ENCODE peak calls at places on chromosomes 3 and 15, in seven cellular contexts. Y, A, X, U, Q, O and R are unnamed samples.

GRCh38 chr3:23923786-23924185 is 6.9 kb downstream of the RPL15 start:
- DNase-seq in Y (peak), A (no peak), X (no peak), U (no peak), Q (no peak), O (no peak), R (no peak)

GRCh38 chr3:174397848-174398247 is 461.3 kb upstream of the NAALADL2 start:
- DNase-seq in Y (peak), A (peak), X (no peak), U (no peak), Q (peak), O (no peak), R (peak)

GRCh38 chr3:29693863-29694262 is 413.0 kb downstream of the RBMS3 start:
- DNase-seq in Y (peak), A (peak), X (peak), U (peak), Q (peak), O (no peak), R (peak)

GRCh38 chr15:80310776-80311175 is 58.8 kb upstream of the CTXND1 start:
- DNase-seq in Y (no peak), A (no peak), X (no peak), U (no peak), Q (no peak), O (no peak), R (no peak)

GRCh38 chr3:145145461-145145860 is 1015.5 kb downstream of the PLOD2 start:
- DNase-seq in Y (no peak), A (no peak), X (no peak), U (no peak), Q (peak), O (no peak), R (no peak)

GRCh38 chr3:50272911-50273688 is 4.2 kb downstream of the SEMA3B start:
- DNase-seq in Y (peak), A (peak), X (peak), U (peak), Q (peak), O (peak), R (peak)

GRCh38 chr3:62570888-62571287 is 197.5 kb upstream of the FEZF2 start:
- DNase-seq in Y (no peak), A (no peak), X (no peak), U (no peak), Q (no peak), O (no peak), R (no peak)

GRCh38 chr15:101451192-101451799 is 38.2 kb downstream of the PCSK6 start:
- DNase-seq in Y (no peak), A (no peak), X (no peak), U (no peak), Q (peak), O (no peak), R (peak)

GRCh38 chr15:88274534-88275460 is 18.3 kb upstream of the NTRK3 start:
- DNase-seq in Y (peak), A (peak), X (peak), U (peak), Q (peak), O (peak), R (peak)

GRCh38 chr3:61903931-61904657 is 342.7 kb downstream of the PTPRG start:
- DNase-seq in Y (peak), A (no peak), X (no peak), U (no peak), Q (peak), O (no peak), R (no peak)

GRCh38 chr3:178259703-178260102 is 276.5 kb upstream of the KCNMB2 start:
- DNase-seq in Y (no peak), A (no peak), X (no peak), U (no peak), Q (no peak), O (no peak), R (no peak)

GRCh38 chr15:35186346-35186745 is 101.3 kb upstream of the NANOGP8 start:
- DNase-seq in Y (no peak), A (peak), X (no peak), U (no peak), Q (no peak), O (no peak), R (no peak)
- H3K23ac ChIP-seq in Y (no peak), A (no peak), X (no peak), U (no peak), Q (no peak), O (no peak), R (no peak)

GRCh38 chr3:134205426-134205825 is 45.2 kb downstream of the RYK start:
- DNase-seq in Y (no peak), A (no peak), X (no peak), U (no peak), Q (no peak), O (no peak), R (no peak)
- H3K23ac ChIP-seq in Y (no peak), A (no peak), X (no peak), U (no peak), Q (no peak), O (no peak), R (no peak)

DNA sequence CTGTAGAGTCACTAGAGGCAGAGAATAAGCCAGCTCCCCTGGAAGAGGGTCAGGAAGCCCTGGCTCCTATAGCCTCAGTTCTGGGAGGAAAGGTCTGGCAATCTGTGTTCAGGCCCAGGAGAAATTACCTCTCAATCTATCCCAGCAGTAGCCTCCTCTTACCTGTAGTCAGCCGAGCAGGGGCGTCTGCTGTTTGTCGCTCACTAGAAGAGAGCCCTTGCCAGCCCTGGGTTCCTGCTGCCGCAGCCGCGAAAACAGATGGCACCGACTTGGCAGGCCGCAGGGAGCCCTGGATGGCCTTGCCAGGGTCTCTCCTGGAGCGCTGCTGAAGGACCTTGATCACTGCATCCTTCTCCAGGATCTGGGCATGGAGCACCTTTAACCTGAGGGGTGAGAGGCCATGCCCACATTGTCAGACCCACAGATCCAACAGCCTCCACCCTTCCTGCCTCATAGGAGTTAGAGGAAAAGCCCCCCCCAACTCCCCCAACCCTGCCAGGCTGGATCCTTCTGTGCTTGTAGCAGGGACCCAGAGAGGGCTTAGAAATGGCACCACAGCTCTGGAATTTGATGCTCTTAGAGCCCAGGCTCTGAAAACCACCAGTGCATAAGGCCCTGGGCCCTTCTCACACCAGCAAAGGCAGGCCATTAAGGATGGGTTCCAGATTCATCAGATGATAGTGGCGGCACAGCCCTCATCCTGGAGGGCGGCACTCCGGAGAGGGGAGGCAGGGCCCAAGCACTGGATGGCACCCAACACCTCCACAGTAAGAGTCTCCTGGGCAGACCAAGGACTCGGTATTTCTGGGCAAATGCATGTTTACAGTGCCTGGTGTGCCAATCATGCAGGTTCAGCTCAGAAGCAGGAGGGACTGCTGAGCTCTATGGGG is 14.9 kb downstream of the AMOTL2 start:
- DNase-seq in Y (no peak), A (no peak), X (no peak), U (no peak), Q (no peak), O (no peak), R (no peak)
- H3K23ac ChIP-seq in Y (peak), A (no peak), X (peak), U (no peak), Q (no peak), O (no peak), R (no peak)

GRCh38 chr3:15096026-15096425 is 2.9 kb downstream of the RBSN start:
- DNase-seq in Y (no peak), A (no peak), X (no peak), U (no peak), Q (no peak), O (no peak), R (no peak)
- H3K23ac ChIP-seq in Y (no peak), A (no peak), X (no peak), U (no peak), Q (no peak), O (no peak), R (no peak)

GRCh38 chr3:194485471-194485875 is 1.3 kb downstream of the ATP13A3 start:
- DNase-seq in Y (peak), A (no peak), X (no peak), U (no peak), Q (peak), O (no peak), R (peak)
- H3K23ac ChIP-seq in Y (peak), A (no peak), X (no peak), U (no peak), Q (no peak), O (no peak), R (no peak)